ENCODE peak calls at places on chromosomes 2 and 18, in five cellular contexts. T, N, K, P and X are unnamed samples. For H3K36me3, the result is how much of the 10 kb centered on the place peaks cover.

GRCh38 chr18:44080054-44080453 is 600.6 kb upstream of the SETBP1 start:
- DNase-seq in T (no peak), N (no peak), K (no peak), P (peak), X (no peak)

GRCh38 chr18:76265375-76266225 is 229.4 kb downstream of the ZNF516 start:
- DNase-seq in T (no peak), N (peak), K (no peak), P (no peak), X (no peak)

GRCh38 chr18:31637445-31637844 is 45.8 kb downstream of the TTR start:
- DNase-seq in T (no peak), N (no peak), K (no peak), P (no peak), X (no peak)

GRCh38 chr2:8540552-8541055 is 141.3 kb upstream of the ID2 start:
- DNase-seq in T (no peak), N (no peak), K (no peak), P (no peak), X (no peak)

GRCh38 chr18:76463872-76464271 is 31.2 kb downstream of the ZNF516 start:
- DNase-seq in T (no peak), N (no peak), K (no peak), P (no peak), X (no peak)

GRCh38 chr2:188975497-188976102 is 1.4 kb downstream of the COL3A1 start:
- DNase-seq in T (no peak), N (no peak), K (peak), P (no peak), X (no peak)

GRCh38 chr2:55133467-55134315 is 83.4 kb upstream of the RTN4 start:
- DNase-seq in T (peak), N (no peak), K (peak), P (no peak), X (no peak)

GRCh38 chr2:226994775-226995174 is 158.9 kb downstream of the RHBDD1 start:
- DNase-seq in T (no peak), N (no peak), K (no peak), P (no peak), X (no peak)

GRCh38 chr2:166092889-166093288 is 34.9 kb downstream of the SCN1A start:
- DNase-seq in T (no peak), N (no peak), K (no peak), P (peak), X (no peak)

GRCh38 chr2:205218056-205218455 is 464.2 kb upstream of the NRP2 start:
- DNase-seq in T (no peak), N (no peak), K (no peak), P (no peak), X (no peak)

GRCh38 chr2:20100711-20101110 is 49.3 kb upstream of the LAPTM4A start:
- DNase-seq in T (no peak), N (no peak), K (no peak), P (no peak), X (no peak)

GRCh38 chr2:46329803-46330775 is 32.9 kb downstream of the EPAS1 start:
- DNase-seq in T (no peak), N (no peak), K (no peak), P (peak), X (no peak)

GRCh38 chr2:224469374-224469964 is 67.6 kb upstream of the FAM124B start:
- DNase-seq in T (no peak), N (no peak), K (no peak), P (no peak), X (no peak)

GRCh38 chr2:195520671-195521155 is 136.3 kb upstream of the SLC39A10 start:
- DNase-seq in T (no peak), N (no peak), K (no peak), P (peak), X (no peak)
- TF ChIP-seq CTCF in T (no peak), N (no peak), K (no peak), P (no peak), X (no peak)

GRCh38 chr18:58535340-58536186 is 93.3 kb downstream of the ALPK2 start:
- DNase-seq in T (no peak), N (no peak), K (no peak), P (no peak), X (no peak)
- H3K4me3 ChIP-seq in T (no peak), N (no peak), K (no peak), P (no peak), X (no peak)

GRCh38 chr18:74217476-74218143 is 69.3 kb downstream of the TIMM21 start:
- DNase-seq in T (no peak), N (no peak), K (no peak), P (peak), X (no peak)

GRCh38 chr18:74216661-74217110 is 68.4 kb downstream of the TIMM21 start:
- DNase-seq in T (no peak), N (no peak), K (no peak), P (no peak), X (no peak)

GRCh38 chr18:74221081-74221480 is 70.7 kb downstream of the CYB5A start:
- DNase-seq in T (no peak), N (no peak), K (no peak), P (no peak), X (no peak)

GRCh38 chr18:74215863-74216262 is 67.5 kb downstream of the TIMM21 start:
- DNase-seq in T (no peak), N (no peak), K (no peak), P (no peak), X (no peak)

GRCh38 chr18:74219056-74219455 is 70.7 kb downstream of the TIMM21 start:
- DNase-seq in T (no peak), N (no peak), K (no peak), P (peak), X (no peak)
- H3K36me3 ChIP-seq in T (under half), N (under half), K (under half), P (under half), X (under half)

DNA sequence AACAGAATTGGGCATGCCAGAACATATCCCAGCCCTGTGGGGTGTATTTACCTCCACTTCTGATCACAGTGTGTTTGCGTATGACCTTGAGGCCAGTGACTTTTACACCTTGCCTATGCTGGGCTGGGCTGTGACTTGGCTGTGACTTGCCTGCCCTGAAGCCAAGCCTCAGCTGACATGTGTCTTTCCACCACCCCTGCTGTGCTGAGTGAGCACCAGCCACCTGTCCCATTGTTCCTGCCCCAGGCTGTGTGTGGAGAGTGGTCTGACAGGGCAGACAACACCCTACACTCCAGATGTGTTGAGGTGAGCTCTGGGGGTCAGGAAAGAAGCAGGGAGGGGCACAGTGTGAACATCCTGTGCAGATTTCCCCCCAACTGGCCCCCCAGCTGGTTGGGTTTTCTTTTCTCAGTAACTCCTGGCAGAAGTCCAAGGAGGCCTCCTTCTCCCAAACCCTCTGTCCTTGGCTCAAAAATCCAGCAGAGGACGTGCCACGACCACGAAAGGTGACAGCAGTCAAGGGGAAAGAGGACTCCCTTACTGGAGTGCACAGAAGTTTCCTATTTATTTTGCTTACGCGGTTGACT is 5.1 kb upstream of the STEAP3 start:
- DNase-seq in T (no peak), N (peak), K (peak), P (peak), X (peak)
- TF ChIP-seq CTCF in T (no peak), N (peak), K (peak), P (peak), X (peak)

GRCh38 chr2:96928277-96928781 is 58.1 kb downstream of the FAM178B start:
- DNase-seq in T (no peak), N (no peak), K (no peak), P (peak), X (no peak)
- H3K4me3 ChIP-seq in T (no peak), N (peak), K (peak), P (no peak), X (no peak)

GRCh38 chr18:9535430-9535972 is 60.2 kb downstream of the RALBP1 start:
- DNase-seq in T (no peak), N (no peak), K (no peak), P (peak), X (no peak)
- H3K36me3 ChIP-seq in T (under half), N (half or more), K (half or more), P (under half), X (under half)

GRCh38 chr18:9951022-9951859 is 37.4 kb downstream of the VAPA start:
- DNase-seq in T (no peak), N (no peak), K (no peak), P (peak), X (peak)
- TF ChIP-seq CTCF in T (peak), N (peak), K (peak), P (peak), X (peak)

GRCh38 chr2:172374318-172375240 is 52.8 kb upstream of the ITGA6 start:
- DNase-seq in T (no peak), N (no peak), K (no peak), P (no peak), X (no peak)
- H3K4me3 ChIP-seq in T (no peak), N (no peak), K (no peak), P (no peak), X (no peak)

DNA sequence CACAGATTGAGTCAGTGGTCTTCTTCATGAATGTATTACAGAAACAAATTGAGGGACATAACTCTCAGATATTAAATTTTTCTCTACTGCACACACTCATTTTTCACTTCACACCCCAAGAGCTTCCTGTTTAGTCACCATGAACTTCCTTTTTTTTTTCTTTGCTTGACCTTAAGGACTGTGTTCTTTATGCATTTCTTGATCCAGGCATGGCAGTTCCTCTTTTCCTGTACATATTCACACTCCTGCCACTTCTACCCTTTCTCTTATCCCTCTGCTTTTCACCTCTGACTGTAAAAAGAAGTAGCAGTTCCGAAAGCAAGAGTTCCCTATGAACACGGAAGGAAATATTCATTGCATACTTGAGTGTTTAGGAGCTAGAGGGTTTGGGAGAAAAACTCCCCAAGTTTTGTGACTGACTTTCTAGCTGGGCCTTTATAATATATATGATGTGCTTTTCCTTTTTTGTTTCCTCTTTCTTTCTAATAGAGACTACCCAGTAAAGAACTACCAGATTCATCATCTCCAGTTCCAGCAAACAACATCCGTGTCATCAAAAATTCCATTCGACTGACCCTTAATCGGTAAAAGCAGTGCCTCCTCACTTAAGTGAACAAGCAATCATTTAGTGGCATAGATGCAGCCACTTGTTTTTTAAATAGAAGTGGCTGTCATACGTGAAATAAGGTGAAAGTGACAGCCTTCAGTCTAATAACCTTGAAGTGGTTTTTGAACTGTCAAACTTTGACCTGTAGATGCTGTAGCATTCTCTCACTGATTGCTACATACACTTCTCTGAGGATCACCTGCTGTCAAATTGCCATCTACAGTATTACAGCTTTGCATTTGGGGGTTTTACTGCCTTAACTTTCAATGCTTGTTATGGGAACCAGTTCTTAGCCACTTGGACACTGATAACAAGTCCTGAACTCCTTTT is 40.8 kb downstream of the PAPOLG start:
- DNase-seq in T (no peak), N (no peak), K (no peak), P (peak), X (no peak)
- H3K36me3 ChIP-seq in T (under half), N (half or more), K (half or more), P (under half), X (half or more)